ENCODE peak calls at places on chromosome 5, in six cellular contexts. R is left lung, T is OCI-LY7, N is uterus, B is hepatocyte, W is SJSA1. Q is an unnamed sample. For H3K9me3, the result is how much of the 10 kb centered on the place peaks cover.

GRCh38 chr5:78269088-78269703 is 25.3 kb downstream of the AP3B1 start:
- DNase-seq in R (no peak), T (peak), N (no peak), B (no peak), W (no peak), Q (peak)

GRCh38 chr5:9513825-9514224 is 32.0 kb downstream of the SEMA5A start:
- DNase-seq in R (no peak), T (no peak), N (no peak), B (peak), W (peak), Q (no peak)

GRCh38 chr5:124599048-124599973 is 147.1 kb downstream of the ZNF608 start:
- DNase-seq in R (no peak), T (peak), N (no peak), B (peak), W (peak), Q (peak)

GRCh38 chr5:177537389-177538361 is 16.7 kb downstream of the FAM193B start:
- DNase-seq in R (no peak), T (no peak), N (peak), B (peak), W (peak), Q (peak)

GRCh38 chr5:36369092-36369737 is 67.5 kb upstream of the RANBP3L start:
- DNase-seq in R (no peak), T (no peak), N (no peak), B (no peak), W (no peak), Q (no peak)

GRCh38 chr5:132389051-132389331 is 19.5 kb downstream of the SLC22A5 start:
- DNase-seq in R (no peak), T (no peak), N (no peak), B (no peak), W (no peak), Q (no peak)

GRCh38 chr5:116502616-116503015 is 72.0 kb downstream of the SEMA6A start:
- DNase-seq in R (no peak), T (no peak), N (peak), B (no peak), W (no peak), Q (peak)

GRCh38 chr5:69493235-69493925 is 790 bp downstream of the OCLN start:
- DNase-seq in R (peak), T (no peak), N (no peak), B (peak), W (peak), Q (peak)

GRCh38 chr5:90191352-90192045 is 218.1 kb downstream of the CETN3 start:
- DNase-seq in R (no peak), T (no peak), N (no peak), B (peak), W (no peak), Q (no peak)

GRCh38 chr5:138354387-138354786 is 1.9 kb downstream of the KDM3B start:
- DNase-seq in R (no peak), T (no peak), N (no peak), B (no peak), W (no peak), Q (no peak)

GRCh38 chr5:151040211-151040747 is 19.9 kb downstream of the GPX3 start:
- DNase-seq in R (no peak), T (no peak), N (no peak), B (peak), W (no peak), Q (no peak)

GRCh38 chr5:175590471-175590881 is 67.4 kb upstream of the HRH2 start:
- DNase-seq in R (no peak), T (no peak), N (no peak), B (peak), W (peak), Q (peak)

GRCh38 chr5:105632043-105632442 is 2038.7 kb downstream of the EFNA5 start:
- DNase-seq in R (no peak), T (no peak), N (no peak), B (no peak), W (no peak), Q (no peak)

GRCh38 chr5:66742083-66742895 is 146.1 kb downstream of the MAST4 start:
- DNase-seq in R (no peak), T (peak), N (no peak), B (no peak), W (no peak), Q (no peak)

GRCh38 chr5:170121321-170121720 is 15.6 kb downstream of the FOXI1 start:
- DNase-seq in R (no peak), T (no peak), N (no peak), B (no peak), W (no peak), Q (no peak)

DNA sequence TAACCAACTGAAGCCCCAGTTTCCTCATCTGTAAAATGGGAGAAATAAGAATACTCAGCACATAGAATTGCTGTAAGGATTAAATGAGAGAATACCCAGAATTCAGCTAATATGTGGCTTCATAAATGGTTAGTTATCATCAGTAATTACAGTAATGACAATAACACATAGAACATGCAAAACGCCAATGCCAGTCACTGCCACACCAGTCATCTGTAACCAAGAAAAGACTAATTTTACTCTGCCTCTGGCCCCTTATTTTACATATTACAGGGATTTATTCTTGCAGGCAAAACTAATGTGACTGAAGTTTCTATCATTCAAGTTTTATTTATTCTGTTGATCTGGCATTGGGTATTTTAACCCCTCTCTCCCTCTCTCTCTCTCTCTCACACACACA is 46.5 kb downstream of the EBF1 start:
- DNase-seq in R (no peak), T (no peak), N (no peak), B (no peak), W (no peak), Q (no peak)
- H3K4me3 ChIP-seq in R (no peak), T (peak), N (no peak), B (no peak), W (no peak), Q (no peak)

GRCh38 chr5:126351138-126351537 is 72.1 kb upstream of the GRAMD2B start:
- DNase-seq in R (no peak), T (no peak), N (no peak), B (peak), W (peak), Q (no peak)
- H3K9me3 ChIP-seq in R (under half), T (under half), N (under half), B (under half), W (under half), Q (under half)

DNA sequence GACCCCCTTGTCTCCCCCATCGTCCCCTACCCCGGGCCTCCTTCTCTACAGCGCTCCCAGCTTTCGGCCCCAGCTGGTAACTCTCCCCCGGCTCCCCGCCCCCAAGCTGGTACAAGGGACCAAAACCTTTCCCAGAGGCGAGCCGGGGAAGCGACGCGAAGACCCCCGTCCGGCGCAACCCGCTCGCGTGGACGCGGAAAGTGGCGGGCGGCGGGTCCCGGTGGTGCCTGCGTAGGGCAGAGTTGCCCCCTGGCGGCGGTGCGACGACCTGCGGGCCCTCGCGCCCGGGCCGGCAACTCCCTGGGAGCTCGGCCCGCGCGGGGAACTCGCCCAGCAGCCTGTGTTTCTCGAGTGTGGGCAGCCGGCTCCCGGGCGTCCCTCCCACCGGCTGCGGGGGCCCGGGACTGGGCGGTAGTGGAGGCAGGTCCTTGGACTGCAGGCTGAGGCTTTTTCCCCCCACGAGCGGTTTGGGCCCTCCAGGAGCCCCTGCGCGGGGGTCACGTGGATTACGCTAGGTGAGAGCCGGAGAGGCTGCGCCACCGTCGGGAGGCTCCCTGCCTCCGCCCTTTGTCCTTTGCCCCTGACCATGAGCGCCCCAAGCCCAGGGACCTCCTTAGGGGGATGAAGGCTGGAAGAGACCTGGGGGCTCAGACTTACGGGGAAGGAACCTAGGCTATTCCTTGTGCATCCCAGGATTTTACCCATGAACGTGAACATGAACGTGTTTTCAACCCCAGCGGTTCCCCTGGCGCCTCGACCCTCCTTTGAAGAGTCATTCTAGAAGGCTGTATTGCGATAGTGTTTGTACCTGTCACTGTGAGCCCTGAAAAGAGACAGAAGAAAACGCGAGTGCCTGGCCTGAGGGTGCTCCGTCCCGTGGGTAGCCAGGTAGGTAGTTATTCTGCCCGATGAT is 2.9 kb upstream of the FOXD1 start:
- DNase-seq in R (peak), T (peak), N (no peak), B (peak), W (peak), Q (peak)
- H3K4me3 ChIP-seq in R (no peak), T (no peak), N (no peak), B (peak), W (peak), Q (peak)

GRCh38 chr5:154477382-154478223 is 424 bp downstream of the HAND1 start:
- DNase-seq in R (peak), T (no peak), N (no peak), B (peak), W (no peak), Q (no peak)
- H3K9me3 ChIP-seq in R (under half), T (under half), N (under half), B (under half), W (under half), Q (under half)

Q was measured in SJCRH30.